ENCODE peak calls at places on chromosomes 16 and 17, in four cellular contexts. B, D, K and U are unnamed samples.

GRCh38 chr16:89721644-89722391 is 481 bp downstream of the ZNF276 start:
- DNase-seq in D (peak; percentile 62), B (peak; percentile 42), K (no peak), U (peak; percentile 83)

GRCh38 chr16:23353440-23353839 is 51.3 kb downstream of the SCNN1B start:
- DNase-seq in B (no peak), D (no peak), K (no peak), U (no peak)

GRCh38 chr16:21283521-21284289 is 5.6 kb upstream of the CRYM start:
- DNase-seq in B (peak; percentile 56), D (peak; percentile 90), K (no peak), U (peak; percentile 56)

GRCh38 chr16:30876867-30877266 is 17.0 kb downstream of the BCL7C start:
- DNase-seq in B (no peak), K (no peak), D (peak; percentile 38), U (no peak)

GRCh38 chr17:37698132-37698615 is 46.7 kb downstream of the HNF1B start:
- DNase-seq in K (no peak), B (peak; percentile 58), D (no peak), U (no peak)

GRCh38 chr16:56729351-56729735 is 586 bp upstream of the NUP93 start:
- DNase-seq in B (no peak), K (no peak), D (peak; percentile 31), U (no peak)

GRCh38 chr16:13772782-13773181 is 147.2 kb upstream of the ERCC4 start:
- DNase-seq in K (no peak), B (no peak), D (no peak), U (no peak)

GRCh38 chr16:69804283-69804682 is 42.2 kb downstream of the WWP2 start:
- DNase-seq in K (no peak), D (no peak), B (no peak), U (no peak)

GRCh38 chr17:75146597-75146996 is 7.7 kb downstream of the JPT1 start:
- DNase-seq in D (no peak), K (no peak), B (no peak), U (no peak)

GRCh38 chr17:71084219-71084618 is 914.9 kb downstream of the KCNJ2 start:
- DNase-seq in K (no peak), D (peak; percentile 71), B (peak; percentile 20), U (peak; percentile 46)

GRCh38 chr17:68649324-68649723 is 48.2 kb upstream of the FAM20A start:
- DNase-seq in K (no peak), D (no peak), B (no peak), U (no peak)

GRCh38 chr16:31386157-31386984 is 6.8 kb upstream of the ITGAD start:
- DNase-seq in K (no peak), B (peak; percentile 37), D (no peak), U (no peak)

GRCh38 chr16:31508706-31509523 is 724 bp upstream of the RUSF1 start:
- DNase-seq in K (no peak), B (no peak), D (no peak), U (no peak)

GRCh38 chr17:35242158-35242804 is 591 bp upstream of the SLFN5 start:
- DNase-seq in B (peak; percentile 94), K (peak; percentile 72), D (peak; percentile 90), U (peak; percentile 85)

GRCh38 chr17:65518256-65518655 is 43.2 kb downstream of the AXIN2 start:
- DNase-seq in D (no peak), K (no peak), B (no peak), U (no peak)

GRCh38 chr17:66533572-66533971 is 231.2 kb downstream of the PRKCA start:
- DNase-seq in D (peak; percentile 84), K (no peak), B (no peak), U (no peak)

GRCh38 chr16:53625221-53625620 is 78.4 kb downstream of the RPGRIP1L start:
- DNase-seq in K (no peak), B (no peak), D (no peak), U (no peak)

GRCh38 chr17:6184508-6184907 is 114.3 kb downstream of the WSCD1 start:
- DNase-seq in D (no peak), B (no peak), K (no peak), U (no peak)

GRCh38 chr17:37726891-37727780 is 17.7 kb downstream of the HNF1B start:
- DNase-seq in K (no peak), B (no peak), D (peak; percentile 55), U (peak; percentile 69)

GRCh38 chr16:87653234-87653633 is 50.9 kb downstream of the JPH3 start:
- DNase-seq in D (no peak), B (peak; percentile 60), K (no peak), U (no peak)

GRCh38 chr16:11162571-11163268 is 93.3 kb downstream of the SOCS1 start:
- DNase-seq in B (no peak), K (no peak), D (no peak), U (no peak)

GRCh38 chr16:84461029-84461415 is 43.4 kb downstream of the MEAK7 start:
- DNase-seq in K (no peak), B (no peak), D (no peak), U (no peak)

GRCh38 chr17:65290616-65291015 is 153.4 kb downstream of the RGS9 start:
- DNase-seq in B (no peak), D (no peak), K (no peak), U (peak; percentile 89)

GRCh38 chr16:55528974-55529373 is 20.1 kb downstream of the LPCAT2 start:
- DNase-seq in K (no peak), B (no peak), D (no peak), U (no peak)

GRCh38 chr16:11793840-11794239 is 3.2 kb downstream of the ZC3H7A start:
- DNase-seq in K (no peak), B (no peak), D (no peak), U (no peak)

GRCh38 chr17:34999456-34999855 is 19.1 kb downstream of the LIG3 start:
- DNase-seq in D (no peak), K (no peak), B (no peak), U (no peak)

GRCh38 chr16:57534881-57535658 is 1.3 kb downstream of the CCDC102A start:
- DNase-seq in B (no peak), K (no peak), D (no peak), U (no peak)

GRCh38 chr17:69975808-69976207 is 99.2 kb upstream of the KCNJ16 start:
- DNase-seq in D (no peak), B (no peak), K (no peak), U (no peak)

GRCh38 chr17:69967910-69968411 is 107.1 kb upstream of the KCNJ16 start:
- DNase-seq in B (no peak), K (no peak), D (no peak), U (no peak)

GRCh38 chr17:69972251-69972650 is 102.8 kb upstream of the KCNJ16 start:
- DNase-seq in D (no peak), B (no peak), K (no peak), U (no peak)

DNA sequence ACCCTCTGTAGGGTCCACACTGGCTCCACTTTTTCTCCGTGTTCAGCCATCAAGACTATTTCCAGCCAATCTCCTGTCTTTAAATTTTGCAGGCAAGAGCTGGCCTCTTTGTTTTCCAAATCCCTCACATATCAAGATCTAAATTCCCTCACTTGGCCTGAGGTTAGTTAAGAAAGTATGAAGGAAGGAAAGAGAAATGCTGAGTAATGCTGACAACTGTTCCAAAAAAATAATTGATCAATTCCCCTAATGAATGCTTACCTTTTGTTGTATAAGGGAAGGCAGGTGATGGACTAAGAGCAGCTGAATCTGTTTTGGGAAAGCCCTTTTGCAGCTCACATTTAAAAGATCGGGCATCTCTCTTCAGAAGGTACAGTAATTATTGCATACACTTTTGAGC is 105.1 kb upstream of the KCNJ16 start:
- DNase-seq in K (no peak), D (no peak), B (no peak), U (no peak)
- H3K9me3 ChIP-seq in K (no peaks in the 10 kb centered on the region), D (no peaks in the 10 kb centered on the region), B (peaks cover 13% of the 10 kb centered on the region), U (no peaks in the 10 kb centered on the region)

GRCh38 chr17:77308768-77309726 is 168.3 kb downstream of the SEC14L1 start:
- DNase-seq in B (no peak), D (no peak), K (no peak), U (no peak)
- H3K4me1 ChIP-seq in B (peaks cover 59% of the 10 kb centered on the region), D (peaks cover 12% of the 10 kb centered on the region), K (peaks cover 9% of the 10 kb centered on the region), U (peaks cover 70% of the 10 kb centered on the region)

GRCh38 chr17:41498276-41498675 is 7.1 kb downstream of the KRT13 start:
- DNase-seq in K (no peak), D (no peak), B (no peak), U (no peak)

GRCh38 chr17:41499714-41500113 is 5.7 kb downstream of the KRT13 start:
- DNase-seq in D (no peak), K (no peak), B (no peak), U (no peak)

GRCh38 chr17:41503202-41503601 is 2.2 kb downstream of the KRT13 start:
- DNase-seq in D (no peak), B (no peak), K (no peak), U (no peak)

GRCh38 chr17:41496803-41497484 is 7.2 kb upstream of the KRT36 start:
- DNase-seq in K (peak; percentile 22), D (peak; percentile 76), B (peak; percentile 95), U (peak; percentile 84)

GRCh38 chr17:41500131-41500911 is 5.1 kb downstream of the KRT13 start:
- DNase-seq in K (no peak), D (no peak), B (peak; percentile 61), U (no peak)
- H3K9me3 ChIP-seq in K (no peaks in the 10 kb centered on the region), D (no peaks in the 10 kb centered on the region), B (no peaks in the 10 kb centered on the region), U (no peaks in the 10 kb centered on the region)

GRCh38 chr16:78106659-78107058 is 7.2 kb downstream of the WWOX start:
- DNase-seq in D (no peak), K (no peak), B (no peak), U (no peak)
- H3K4me1 ChIP-seq in D (no peaks in the 10 kb centered on the region), K (no peaks in the 10 kb centered on the region), B (no peaks in the 10 kb centered on the region), U (no peaks in the 10 kb centered on the region)

GRCh38 chr16:66278604-66279262 is 87.8 kb upstream of the CDH5 start:
- DNase-seq in B (no peak), D (no peak), K (no peak), U (no peak)
- H3K9me3 ChIP-seq in B (peaks cover 6% of the 10 kb centered on the region), D (peaks cover 5% of the 10 kb centered on the region), K (no peaks in the 10 kb centered on the region), U (peaks cover 4% of the 10 kb centered on the region)

DNA sequence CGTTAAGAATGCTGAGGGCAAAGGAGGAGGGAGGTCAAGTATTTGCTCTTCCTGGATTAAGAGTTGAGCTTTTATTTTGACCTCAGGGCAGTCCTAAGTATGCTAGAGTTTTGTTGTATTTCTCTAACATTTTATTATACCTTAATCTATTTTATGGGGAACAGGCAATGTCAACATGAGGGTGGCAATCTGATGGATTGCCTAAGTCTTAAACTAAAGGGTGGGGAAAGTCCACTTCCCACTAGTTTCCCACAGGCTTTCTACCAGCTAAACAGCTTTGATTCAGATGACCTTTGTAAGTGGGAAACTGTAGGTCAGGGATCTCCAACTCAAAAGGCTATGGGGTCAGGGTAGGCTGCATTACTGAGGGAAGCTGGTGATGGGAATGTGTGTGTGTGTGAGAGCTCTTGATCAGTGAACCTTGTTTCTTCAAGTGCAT is 24.9 kb downstream of the HSD17B2 start:
- DNase-seq in K (no peak), D (no peak), B (no peak), U (no peak)
- H3K4me1 ChIP-seq in K (no peaks in the 10 kb centered on the region), D (no peaks in the 10 kb centered on the region), B (no peaks in the 10 kb centered on the region), U (peaks cover 56% of the 10 kb centered on the region)

DNA sequence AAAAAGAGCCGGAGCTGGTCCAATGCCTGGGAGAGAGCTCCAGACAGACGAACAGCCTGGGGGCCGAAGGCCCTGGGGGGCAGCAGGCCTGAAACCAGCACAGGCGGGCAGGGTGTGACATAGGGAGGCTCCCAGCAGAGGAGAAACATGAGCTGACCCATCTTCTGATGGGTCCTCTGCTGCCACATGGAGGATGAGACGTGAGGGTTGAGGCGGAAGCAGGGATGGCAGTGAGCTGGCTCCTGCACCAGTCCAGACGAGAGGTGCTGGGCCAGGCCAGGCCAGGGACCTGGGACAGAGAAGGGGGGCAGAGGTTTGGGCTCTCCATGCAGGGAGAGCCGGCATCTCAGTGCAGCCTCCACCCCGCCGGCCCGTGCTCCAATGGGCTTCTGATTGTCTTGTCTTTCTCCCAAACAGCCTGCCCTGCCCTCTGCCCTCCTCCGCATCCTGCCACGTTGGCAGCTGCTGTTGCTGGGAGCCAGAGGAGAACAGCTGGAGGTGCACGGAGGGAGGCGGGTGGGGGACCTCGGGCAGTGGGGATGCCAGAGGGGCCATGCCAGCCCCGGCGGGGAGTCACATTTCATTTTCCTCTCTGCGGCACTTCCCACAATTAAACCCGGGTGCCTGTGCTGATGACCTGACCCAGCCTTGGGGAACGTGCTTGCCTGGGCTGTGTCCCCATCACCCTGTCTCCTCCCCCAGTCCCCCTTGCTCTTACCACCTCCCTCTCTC is 139.0 kb upstream of the GSE1 start:
- DNase-seq in B (no peak), D (no peak), K (no peak), U (no peak)
- H3K9me3 ChIP-seq in B (no peaks in the 10 kb centered on the region), D (no peaks in the 10 kb centered on the region), K (no peaks in the 10 kb centered on the region), U (no peaks in the 10 kb centered on the region)